ENCODE peak calls at places on chromosomes 13 and 19, in seven cellular contexts. K is lower lobe of right lung, G is pancreas, E is H1, I is fibroblast of the aortic adventitia, W is AG04450, Q is psoas muscle. M is an unnamed sample.

GRCh38 chr13:26719356-26719945 is 41.1 kb downstream of the GPR12 start:
- DNase-seq in K (no peak), G (no peak), E (no peak), I (peak; percentile 4), W (no peak), Q (no peak), M (no peak)

GRCh38 chr13:66887088-66887487 is 343.0 kb downstream of the PCDH9 start:
- DNase-seq in K (no peak), G (no peak), E (no peak), I (peak; percentile 52), W (peak; percentile 10), Q (no peak), M (no peak)

GRCh38 chr13:109402976-109403375 is 383.4 kb downstream of the IRS2 start:
- DNase-seq in K (no peak), G (no peak), E (no peak), I (no peak), W (no peak), Q (no peak), M (no peak)

GRCh38 chr13:109780880-109781383 is 5.5 kb downstream of the IRS2 start:
- DNase-seq in K (no peak), G (no peak), E (no peak), I (no peak), W (no peak), Q (peak; percentile 32), M (no peak)

GRCh38 chr19:4581381-4582111 is 22.1 kb upstream of the SEMA6B start:
- DNase-seq in K (no peak), G (no peak), E (no peak), I (peak; percentile 35), W (no peak), Q (no peak), M (no peak)

GRCh38 chr13:30194906-30195305 is 112.4 kb downstream of the KATNAL1 start:
- DNase-seq in K (no peak), G (no peak), E (no peak), I (peak; percentile 9), W (no peak), Q (no peak), M (no peak)

GRCh38 chr13:98485561-98485960 is 91.3 kb downstream of the STK24 start:
- DNase-seq in K (no peak), G (no peak), E (no peak), I (no peak), W (no peak), Q (no peak), M (no peak)

GRCh38 chr13:98478134-98479129 is 98.5 kb downstream of the STK24 start:
- DNase-seq in K (no peak), G (no peak), E (no peak), I (no peak), W (no peak), Q (no peak), M (no peak)

GRCh38 chr19:6125571-6125989 is 9.9 kb upstream of the ACSBG2 start:
- DNase-seq in K (peak; percentile 66), G (no peak), E (peak; percentile 47), I (peak; percentile 84), W (peak; percentile 48), Q (no peak), M (peak; percentile 73)

GRCh38 chr19:58428617-58429016 is 11.3 kb downstream of the ZNF132 start:
- DNase-seq in K (no peak), G (no peak), E (no peak), I (no peak), W (no peak), Q (no peak), M (no peak)

GRCh38 chr19:50226536-50226935 is 23.1 kb downstream of the MYH14 start:
- DNase-seq in K (no peak), G (no peak), E (no peak), I (no peak), W (no peak), Q (no peak), M (no peak)

GRCh38 chr13:69585656-69586055 is 522.0 kb upstream of the ATXN8OS start:
- DNase-seq in K (no peak), G (no peak), E (no peak), I (no peak), W (no peak), Q (no peak), M (no peak)

GRCh38 chr19:33621811-33622504 is at the start of gene CHST8:
- DNase-seq in K (no peak), G (no peak), E (no peak), I (peak; percentile 4), W (no peak), Q (peak; percentile 62), M (no peak)

GRCh38 chr19:485583-486236 is 10.6 kb upstream of the MADCAM1 start:
- DNase-seq in K (no peak), G (peak; percentile 74), E (no peak), I (peak; percentile 80), W (no peak), Q (peak; percentile 69), M (no peak)

GRCh38 chr13:111171629-111172028 is 56.5 kb downstream of the ARHGEF7 start:
- DNase-seq in K (no peak), G (no peak), E (no peak), I (no peak), W (no peak), Q (no peak), M (no peak)

GRCh38 chr19:29576043-29576442 is 30.0 kb upstream of the POP4 start:
- DNase-seq in K (no peak), G (no peak), E (no peak), I (no peak), W (no peak), Q (no peak), M (no peak)

GRCh38 chr13:29849731-29850212 is 645 bp downstream of the UBL3 start:
- DNase-seq in K (peak; percentile 80), G (peak; percentile 89), E (no peak), I (peak; percentile 55), W (no peak), Q (peak; percentile 85), M (no peak)

DNA sequence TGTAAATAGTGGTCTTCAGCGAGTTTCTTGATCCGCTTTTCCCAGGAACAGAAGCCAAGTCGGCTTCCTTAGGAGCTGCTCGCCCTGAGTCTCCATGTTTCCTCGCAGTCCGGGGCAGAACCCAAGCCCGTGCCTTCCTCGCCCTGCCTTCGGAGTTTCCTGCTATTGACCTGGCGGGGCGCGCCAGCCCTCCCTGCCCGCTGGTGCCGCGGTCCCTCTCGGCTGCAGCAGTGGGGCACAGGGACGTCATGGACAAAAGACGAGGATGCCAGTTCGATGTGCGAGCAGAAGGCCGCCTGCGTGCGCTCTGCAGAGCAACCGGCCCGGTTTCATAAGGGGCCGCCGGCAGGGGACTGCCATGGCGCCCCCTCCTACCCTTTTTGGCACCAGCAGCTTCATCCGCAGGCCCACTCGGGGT is 156.6 kb downstream of the TM9SF2 start:
- DNase-seq in K (peak; percentile 48), G (no peak), E (no peak), I (peak; percentile 5), W (no peak), Q (peak; percentile 49), M (no peak)
- TF ChIP-seq CTCF in K (no peak), G (no peak), E (peak; percentile 21), I (no peak), W (peak; percentile 10), Q (no peak), M (no peak)

GRCh38 chr13:77289844-77290243 is 37.0 kb downstream of the MYCBP2 start:
- DNase-seq in K (no peak), G (no peak), E (no peak), I (no peak), W (no peak), Q (no peak), M (no peak)

GRCh38 chr13:77290342-77290741 is 36.6 kb downstream of the MYCBP2 start:
- DNase-seq in K (no peak), G (no peak), E (no peak), I (no peak), W (no peak), Q (no peak), M (no peak)

DNA sequence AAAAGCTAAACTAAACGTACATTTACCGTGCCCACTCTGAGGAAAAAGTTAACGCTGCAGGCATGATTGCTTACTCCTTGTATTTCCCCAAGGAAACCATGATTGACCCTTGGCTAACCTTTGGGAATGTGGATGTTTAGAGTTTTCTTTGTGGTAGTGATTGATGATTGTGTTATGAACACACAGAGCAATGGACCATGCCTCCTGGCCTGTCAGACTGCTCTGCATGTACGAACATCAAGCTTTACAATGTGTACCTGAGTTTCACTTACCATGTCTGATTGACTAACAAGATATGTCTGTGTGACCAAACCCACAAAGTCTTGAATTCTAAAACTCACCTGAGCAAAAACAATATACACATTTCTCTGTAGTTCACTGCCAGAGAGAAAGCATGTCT is 35.1 kb downstream of the MYCBP2 start:
- DNase-seq in K (no peak), G (no peak), E (no peak), I (no peak), W (no peak), Q (no peak), M (no peak)
- H3K4me3 ChIP-seq in K (no peak overlapping the region), G (no peak overlapping the region), E (no peak overlapping the region), I (no peak overlapping the region), W (no peak overlapping the region), Q (no peak overlapping the region), M (no peak overlapping the region)

GRCh38 chr19:37725181-37725580 is 5.6 kb upstream of the ZNF607 start:
- DNase-seq in K (no peak), G (no peak), E (no peak), I (no peak), W (no peak), Q (no peak), M (no peak)

GRCh38 chr19:37716140-37716539 is 3.4 kb downstream of the ZNF607 start:
- DNase-seq in K (no peak), G (no peak), E (no peak), I (no peak), W (no peak), Q (no peak), M (no peak)

GRCh38 chr19:37719111-37719926 is at the start of gene ZNF607:
- DNase-seq in K (peak; percentile 91), G (peak; percentile 97), E (peak; percentile 94), I (peak; percentile 88), W (peak; percentile 75), Q (peak; percentile 92), M (peak; percentile 90)

GRCh38 chr19:37718357-37718756 is 1.2 kb downstream of the ZNF607 start:
- DNase-seq in K (no peak), G (no peak), E (no peak), I (no peak), W (no peak), Q (no peak), M (no peak)

GRCh38 chr19:37719927-37720265 is 335 bp upstream of the ZNF607 start:
- DNase-seq in K (no peak), G (no peak), E (no peak), I (no peak), W (no peak), Q (no peak), M (no peak)
- TF ChIP-seq CTCF in K (no peak), G (peak; percentile 19), E (no peak), I (no peak), W (no peak), Q (no peak), M (no peak)

GRCh38 chr19:43966079-43966694 is 15.2 kb downstream of the ZNF221 start:
- DNase-seq in K (no peak), G (no peak), E (no peak), I (peak; percentile 2), W (no peak), Q (no peak), M (no peak)
- H3K4me3 ChIP-seq in K (no peak overlapping the region), G (no peak overlapping the region), E (peak overlapping the region; percentile 24), I (no peak overlapping the region), W (no peak overlapping the region), Q (no peak overlapping the region), M (no peak overlapping the region)

DNA sequence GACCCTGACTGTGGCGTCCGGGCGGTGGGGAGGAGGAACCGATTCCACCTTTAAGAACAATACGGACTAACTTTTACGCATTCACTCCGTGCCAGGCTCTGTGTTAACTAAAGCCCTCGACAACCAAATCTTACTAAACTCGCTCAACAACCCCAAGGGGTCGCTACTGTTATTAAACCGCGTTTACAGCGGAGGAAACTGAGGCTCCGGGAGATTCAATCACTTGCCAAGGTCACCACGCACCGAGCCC is 1.2 kb downstream of the SAMD1 start:
- DNase-seq in K (no peak), G (no peak), E (no peak), I (peak; percentile 39), W (no peak), Q (no peak), M (no peak)
- TF ChIP-seq CTCF in K (peak; percentile 10), G (no peak), E (no peak), I (peak; percentile 30), W (peak; percentile 16), Q (no peak), M (no peak)